ENCODE peak calls at places on chromosomes 4 and X, in six cellular contexts. One of them, this sample, is unnamed.

GRCh38 chr4:7978907-7979651 is 39.4 kb upstream of the AFAP1 start:
- DNase-seq in iPS DF 6.9: no peak
- DNase-seq in NT2/D1: peak; percentile 68
- DNase-seq in CD8-positive, alpha-beta memory T cell: no peak
- DNase-seq in lung: no peak
- DNase-seq in mesenchymal stem cell: no peak
- DNase-seq in this sample: no peak

GRCh38 chr4:73021634-73022033 is 47.9 kb downstream of the COX18 start:
- DNase-seq in iPS DF 6.9: peak; percentile 22
- DNase-seq in NT2/D1: peak; percentile 25
- DNase-seq in CD8-positive, alpha-beta memory T cell: no peak
- DNase-seq in lung: no peak
- DNase-seq in mesenchymal stem cell: peak; percentile 19
- DNase-seq in this sample: no peak

GRCh38 chr4:6109842-6110560 is 90.3 kb downstream of the JAKMIP1 start:
- DNase-seq in iPS DF 6.9: peak; percentile 72
- DNase-seq in NT2/D1: no peak
- DNase-seq in CD8-positive, alpha-beta memory T cell: no peak
- DNase-seq in lung: no peak
- DNase-seq in mesenchymal stem cell: no peak
- DNase-seq in this sample: no peak

GRCh38 chrX:9131066-9131465 is 97.1 kb upstream of the FAM9B start:
- DNase-seq in iPS DF 6.9: no peak
- DNase-seq in NT2/D1: no peak
- DNase-seq in CD8-positive, alpha-beta memory T cell: no peak
- DNase-seq in lung: no peak
- DNase-seq in mesenchymal stem cell: no peak
- DNase-seq in this sample: no peak

GRCh38 chr4:98377626-98378025 is 116.4 kb downstream of the RAP1GDS1 start:
- DNase-seq in iPS DF 6.9: no peak
- DNase-seq in NT2/D1: no peak
- DNase-seq in CD8-positive, alpha-beta memory T cell: no peak
- DNase-seq in lung: no peak
- DNase-seq in mesenchymal stem cell: peak; percentile 3
- DNase-seq in this sample: no peak

GRCh38 chr4:147453561-147454141 is 27.2 kb upstream of the EDNRA start:
- DNase-seq in iPS DF 6.9: no peak
- DNase-seq in NT2/D1: no peak
- DNase-seq in CD8-positive, alpha-beta memory T cell: no peak
- DNase-seq in lung: no peak
- DNase-seq in mesenchymal stem cell: peak; percentile 44
- DNase-seq in this sample: no peak

GRCh38 chr4:142126890-142127497 is 490.6 kb downstream of the IL15 start:
- DNase-seq in iPS DF 6.9: peak; percentile 35
- DNase-seq in NT2/D1: peak; percentile 35
- DNase-seq in CD8-positive, alpha-beta memory T cell: peak; percentile 70
- DNase-seq in lung: peak; percentile 52
- DNase-seq in mesenchymal stem cell: peak; percentile 67
- DNase-seq in this sample: peak; percentile 1

GRCh38 chrX:38860106-38861013 is 59.1 kb downstream of the MID1IP1 start:
- DNase-seq in iPS DF 6.9: no peak
- DNase-seq in NT2/D1: no peak
- DNase-seq in CD8-positive, alpha-beta memory T cell: no peak
- DNase-seq in lung: no peak
- DNase-seq in mesenchymal stem cell: no peak
- DNase-seq in this sample: no peak

GRCh38 chr4:55396305-55397023 is 707 bp downstream of the TMEM165 start:
- DNase-seq in iPS DF 6.9: no peak
- DNase-seq in NT2/D1: peak; percentile 27
- DNase-seq in CD8-positive, alpha-beta memory T cell: peak; percentile 58
- DNase-seq in lung: peak; percentile 38
- DNase-seq in mesenchymal stem cell: peak; percentile 59
- DNase-seq in this sample: peak; percentile 50

GRCh38 chr4:113869743-113870375 is 108.3 kb upstream of the CAMK2D start:
- DNase-seq in iPS DF 6.9: no peak
- DNase-seq in NT2/D1: no peak
- DNase-seq in CD8-positive, alpha-beta memory T cell: no peak
- DNase-seq in lung: no peak
- DNase-seq in mesenchymal stem cell: peak; percentile 57
- DNase-seq in this sample: no peak

GRCh38 chr4:106502106-106502699 is 133.6 kb upstream of the GIMD1 start:
- DNase-seq in iPS DF 6.9: peak; percentile 64
- DNase-seq in NT2/D1: peak; percentile 27
- DNase-seq in CD8-positive, alpha-beta memory T cell: no peak
- DNase-seq in lung: peak; percentile 52
- DNase-seq in mesenchymal stem cell: peak; percentile 61
- DNase-seq in this sample: no peak

GRCh38 chrX:70422886-70423336 is at the start of gene GDPD2:
- DNase-seq in iPS DF 6.9: no peak
- DNase-seq in NT2/D1: peak; percentile 79
- DNase-seq in CD8-positive, alpha-beta memory T cell: no peak
- DNase-seq in lung: no peak
- DNase-seq in mesenchymal stem cell: no peak
- DNase-seq in this sample: no peak

GRCh38 chrX:21207080-21207479 is 167.1 kb upstream of the CNKSR2 start:
- DNase-seq in iPS DF 6.9: no peak
- DNase-seq in NT2/D1: no peak
- DNase-seq in CD8-positive, alpha-beta memory T cell: no peak
- DNase-seq in lung: no peak
- DNase-seq in mesenchymal stem cell: no peak
- DNase-seq in this sample: no peak

GRCh38 chrX:130100180-130100579 is 10.1 kb downstream of the ELF4 start:
- DNase-seq in iPS DF 6.9: no peak
- DNase-seq in NT2/D1: no peak
- DNase-seq in CD8-positive, alpha-beta memory T cell: no peak
- DNase-seq in lung: no peak
- DNase-seq in mesenchymal stem cell: no peak
- DNase-seq in this sample: peak; percentile 55

GRCh38 chr4:121397941-121398601 is 17.3 kb upstream of the QRFPR start:
- DNase-seq in iPS DF 6.9: no peak
- DNase-seq in NT2/D1: no peak
- DNase-seq in CD8-positive, alpha-beta memory T cell: no peak
- DNase-seq in lung: no peak
- DNase-seq in mesenchymal stem cell: no peak
- DNase-seq in this sample: no peak

GRCh38 chr4:21366312-21366711 is 582.3 kb downstream of the KCNIP4 start:
- DNase-seq in iPS DF 6.9: peak; percentile 11
- DNase-seq in NT2/D1: peak; percentile 83
- DNase-seq in CD8-positive, alpha-beta memory T cell: no peak
- DNase-seq in lung: no peak
- DNase-seq in mesenchymal stem cell: no peak
- DNase-seq in this sample: no peak

GRCh38 chr4:54118850-54119589 is 19.1 kb downstream of the GSX2 start:
- DNase-seq in iPS DF 6.9: no peak
- DNase-seq in NT2/D1: no peak
- DNase-seq in CD8-positive, alpha-beta memory T cell: no peak
- DNase-seq in lung: no peak
- DNase-seq in mesenchymal stem cell: peak; percentile 68
- DNase-seq in this sample: no peak

GRCh38 chrX:22399793-22400192 is 127.1 kb downstream of the CBLL2 start:
- DNase-seq in iPS DF 6.9: no peak
- DNase-seq in NT2/D1: no peak
- DNase-seq in CD8-positive, alpha-beta memory T cell: no peak
- DNase-seq in lung: no peak
- DNase-seq in mesenchymal stem cell: peak; percentile 28
- DNase-seq in this sample: peak; percentile 24

GRCh38 chr4:1010522-1011021 is 854 bp upstream of the FGFRL1 start:
- DNase-seq in iPS DF 6.9: no peak
- DNase-seq in NT2/D1: no peak
- DNase-seq in CD8-positive, alpha-beta memory T cell: peak; percentile 88
- DNase-seq in lung: peak; percentile 71
- DNase-seq in mesenchymal stem cell: peak; percentile 93
- DNase-seq in this sample: no peak

GRCh38 chr4:72112514-72113156 is 80.8 kb downstream of the NPFFR2 start:
- DNase-seq in iPS DF 6.9: no peak
- DNase-seq in NT2/D1: no peak
- DNase-seq in CD8-positive, alpha-beta memory T cell: no peak
- DNase-seq in lung: no peak
- DNase-seq in mesenchymal stem cell: peak; percentile 94
- DNase-seq in this sample: peak; percentile 9

GRCh38 chrX:153641575-153642312 is 5.3 kb upstream of the DUSP9 start:
- DNase-seq in iPS DF 6.9: no peak
- DNase-seq in NT2/D1: no peak
- DNase-seq in CD8-positive, alpha-beta memory T cell: no peak
- DNase-seq in lung: no peak
- DNase-seq in mesenchymal stem cell: no peak
- DNase-seq in this sample: no peak

DNA sequence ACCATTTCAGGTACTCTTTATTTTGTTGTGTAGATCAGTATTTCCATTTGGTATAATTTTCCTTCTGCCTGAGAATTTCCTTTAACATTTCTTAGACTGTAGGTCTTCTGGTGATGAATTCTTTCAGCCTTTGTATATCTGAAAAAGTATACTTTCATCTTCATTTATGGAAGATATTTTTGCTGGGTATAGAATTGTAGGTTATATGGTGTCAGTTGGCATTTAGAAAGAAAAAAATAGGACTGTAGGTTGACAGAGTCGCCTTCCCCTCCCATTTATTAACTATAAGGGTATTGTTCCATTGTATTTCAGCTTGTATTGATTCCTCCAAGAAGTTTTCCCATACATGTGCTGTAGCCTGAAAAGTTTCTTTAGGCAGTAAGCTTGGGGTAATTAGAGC is 71.9 kb downstream of the KDM6A start:
- DNase-seq in iPS DF 6.9: no peak
- DNase-seq in NT2/D1: no peak
- DNase-seq in CD8-positive, alpha-beta memory T cell: no peak
- DNase-seq in lung: no peak
- DNase-seq in mesenchymal stem cell: no peak
- DNase-seq in this sample: no peak
- H3K9me3 ChIP-seq in iPS DF 6.9: no peaks in the 10 kb centered on the region
- H3K9me3 ChIP-seq in NT2/D1: peaks cover 19% of the 10 kb centered on the region
- H3K9me3 ChIP-seq in CD8-positive, alpha-beta memory T cell: peaks cover 5% of the 10 kb centered on the region
- H3K9me3 ChIP-seq in lung: no peaks in the 10 kb centered on the region
- H3K9me3 ChIP-seq in mesenchymal stem cell: peaks cover 26% of the 10 kb centered on the region
- H3K9me3 ChIP-seq in this sample: peaks cover 13% of the 10 kb centered on the region

GRCh38 chr4:2874861-2875260 is 31.2 kb downstream of the ADD1 start:
- DNase-seq in iPS DF 6.9: no peak
- DNase-seq in NT2/D1: no peak
- DNase-seq in CD8-positive, alpha-beta memory T cell: no peak
- DNase-seq in lung: no peak
- DNase-seq in mesenchymal stem cell: no peak
- DNase-seq in this sample: no peak

GRCh38 chr4:2875556-2875955 is 31.9 kb downstream of the ADD1 start:
- DNase-seq in iPS DF 6.9: no peak
- DNase-seq in NT2/D1: no peak
- DNase-seq in CD8-positive, alpha-beta memory T cell: no peak
- DNase-seq in lung: no peak
- DNase-seq in mesenchymal stem cell: no peak
- DNase-seq in this sample: no peak

GRCh38 chr4:2881431-2881830 is 37.8 kb downstream of the ADD1 start:
- DNase-seq in iPS DF 6.9: no peak
- DNase-seq in NT2/D1: no peak
- DNase-seq in CD8-positive, alpha-beta memory T cell: no peak
- DNase-seq in lung: no peak
- DNase-seq in mesenchymal stem cell: no peak
- DNase-seq in this sample: no peak

GRCh38 chr4:2879026-2879425 is 35.4 kb downstream of the ADD1 start:
- DNase-seq in iPS DF 6.9: no peak
- DNase-seq in NT2/D1: no peak
- DNase-seq in CD8-positive, alpha-beta memory T cell: no peak
- DNase-seq in lung: no peak
- DNase-seq in mesenchymal stem cell: no peak
- DNase-seq in this sample: no peak

DNA sequence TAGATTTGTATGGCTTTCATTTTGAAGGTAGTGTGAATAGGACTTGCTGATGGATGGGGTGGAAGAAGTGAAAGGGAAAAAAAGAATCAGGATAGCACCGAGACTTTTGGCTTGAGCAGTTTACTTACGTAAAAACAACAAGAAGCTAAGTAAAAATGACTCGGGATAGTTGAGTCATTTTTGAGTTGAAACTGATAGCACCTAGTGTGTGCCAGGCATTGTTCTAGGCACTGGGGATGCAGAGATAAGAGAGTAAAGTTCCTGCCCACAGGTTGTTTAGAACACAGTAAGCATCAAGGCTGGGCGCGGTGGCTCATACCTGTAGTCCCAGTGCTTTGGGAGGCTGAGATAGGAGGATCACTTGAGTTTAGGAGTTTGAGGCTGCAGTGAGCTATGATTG is 34.7 kb downstream of the ADD1 start:
- DNase-seq in iPS DF 6.9: no peak
- DNase-seq in NT2/D1: no peak
- DNase-seq in CD8-positive, alpha-beta memory T cell: no peak
- DNase-seq in lung: no peak
- DNase-seq in mesenchymal stem cell: no peak
- DNase-seq in this sample: no peak
- H3K36me3 ChIP-seq in iPS DF 6.9: no peaks in the 10 kb centered on the region
- H3K36me3 ChIP-seq in NT2/D1: peaks cover 54% of the 10 kb centered on the region
- H3K36me3 ChIP-seq in CD8-positive, alpha-beta memory T cell: no peaks in the 10 kb centered on the region
- H3K36me3 ChIP-seq in lung: peaks cover 25% of the 10 kb centered on the region
- H3K36me3 ChIP-seq in mesenchymal stem cell: peaks cover 53% of the 10 kb centered on the region
- H3K36me3 ChIP-seq in this sample: peaks cover 3% of the 10 kb centered on the region

DNA sequence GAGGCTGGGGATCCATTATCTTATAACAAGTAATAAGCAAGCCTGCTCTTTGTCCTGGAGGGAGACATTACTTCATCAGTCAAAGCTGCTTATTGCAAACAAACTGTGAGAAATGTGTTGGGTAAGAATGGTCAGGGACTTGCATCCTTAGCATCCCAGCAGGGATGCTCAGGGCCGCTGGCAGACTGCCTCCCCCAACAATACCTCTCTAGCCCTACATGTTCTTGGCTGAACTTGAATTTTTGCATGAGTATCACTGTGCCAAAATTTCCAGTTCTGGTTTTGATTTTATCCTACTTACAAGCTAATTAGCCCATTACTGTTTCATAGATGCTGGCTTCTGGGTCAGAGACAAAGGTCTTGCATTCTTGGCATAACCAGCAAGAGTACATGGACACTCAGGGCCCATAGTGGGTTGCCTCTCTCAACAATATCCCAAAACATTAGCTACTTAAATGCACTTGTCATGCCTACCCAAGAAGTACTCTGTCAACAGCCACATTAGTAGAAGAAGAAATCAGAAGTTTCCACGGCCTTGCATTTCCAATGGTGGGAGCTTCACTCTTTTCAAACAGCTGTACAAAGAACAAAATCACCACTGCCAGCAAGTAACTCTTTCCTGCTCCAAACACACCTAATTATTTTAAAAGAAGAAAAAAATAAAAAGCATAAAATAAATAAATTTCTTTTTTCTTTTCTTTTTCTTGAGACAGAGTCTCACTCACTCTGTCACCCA is 41.9 kb upstream of the NEUROG2 start:
- DNase-seq in iPS DF 6.9: no peak
- DNase-seq in NT2/D1: no peak
- DNase-seq in CD8-positive, alpha-beta memory T cell: no peak
- DNase-seq in lung: no peak
- DNase-seq in mesenchymal stem cell: no peak
- DNase-seq in this sample: no peak
- H3K9me3 ChIP-seq in iPS DF 6.9: no peaks in the 10 kb centered on the region
- H3K9me3 ChIP-seq in NT2/D1: no peaks in the 10 kb centered on the region
- H3K9me3 ChIP-seq in CD8-positive, alpha-beta memory T cell: no peaks in the 10 kb centered on the region
- H3K9me3 ChIP-seq in lung: no peaks in the 10 kb centered on the region
- H3K9me3 ChIP-seq in mesenchymal stem cell: no peaks in the 10 kb centered on the region
- H3K9me3 ChIP-seq in this sample: no peaks in the 10 kb centered on the region

DNA sequence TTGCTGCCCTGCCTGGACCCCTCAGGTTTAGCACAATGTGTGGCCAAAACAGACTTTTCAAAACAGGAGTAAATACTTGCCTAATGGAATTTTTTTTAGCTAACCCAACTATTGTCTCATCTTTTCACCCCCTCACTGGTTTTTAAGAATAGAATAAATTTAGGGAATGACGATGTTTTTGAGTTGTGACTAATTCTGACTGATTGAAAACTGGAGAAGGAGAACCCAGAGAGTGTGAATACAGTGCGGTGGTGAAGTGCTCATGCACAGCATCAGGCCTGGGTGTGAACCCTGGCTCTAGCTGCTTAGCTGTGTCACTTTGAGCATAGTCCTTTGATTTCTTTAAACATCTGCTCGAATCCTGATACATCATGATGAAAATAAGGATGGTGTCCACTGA is 10.5 kb downstream of the ANTXR2 start:
- DNase-seq in iPS DF 6.9: no peak
- DNase-seq in NT2/D1: no peak
- DNase-seq in CD8-positive, alpha-beta memory T cell: no peak
- DNase-seq in lung: no peak
- DNase-seq in mesenchymal stem cell: no peak
- DNase-seq in this sample: no peak
- H3K36me3 ChIP-seq in iPS DF 6.9: no peaks in the 10 kb centered on the region
- H3K36me3 ChIP-seq in NT2/D1: peaks cover 9% of the 10 kb centered on the region
- H3K36me3 ChIP-seq in CD8-positive, alpha-beta memory T cell: no peaks in the 10 kb centered on the region
- H3K36me3 ChIP-seq in lung: no peaks in the 10 kb centered on the region
- H3K36me3 ChIP-seq in mesenchymal stem cell: peaks cover 95% of the 10 kb centered on the region
- H3K36me3 ChIP-seq in this sample: no peaks in the 10 kb centered on the region